ENCODE peak calls at places on chromosomes 13 and 19, in ten cellular contexts. S is body of pancreas; L is stimulated activated CD4-positive, alpha-beta T cell treated with anti-CD3 and anti-CD28 coated beads, Interleukin-1b, Interleukin-23, amount 100 ng/mL, for 24 hours; U is T1000; D is stimulated activated CD8-positive, alpha-beta memory T cell treated with anti-CD3 and anti-CD28 coated beads, Interleukin-2, amount 100 ng/mL, for 48 hours; Y is tibial artery; G is HuH-7.5; R is heart right ventricle; O is nephron progenitor cell; A is astrocyte of the spinal cord. E is an unnamed sample.

GRCh38 chr19:10433131-10433536 is 12.8 kb downstream of the PDE4A start:
- DNase-seq in S (no peak), L (no peak), U (no peak), D (no peak), Y (no peak), G (peak; percentile 5), R (no peak), O (no peak), A (no peak), E (peak; percentile 22)

GRCh38 chr19:21398851-21399250 is 1.9 kb downstream of the ZNF493 start:
- DNase-seq in S (no peak), L (no peak), U (no peak), D (no peak), Y (no peak), G (no peak), R (no peak), O (no peak), A (no peak), E (no peak)

GRCh38 chr19:30584121-30584520 is 211.9 kb downstream of the ZNF536 start:
- DNase-seq in S (no peak), L (no peak), U (no peak), D (no peak), Y (no peak), G (no peak), R (no peak), O (no peak), A (no peak), E (no peak)

GRCh38 chr13:24625324-24625723 is 54.9 kb upstream of the ATP12A start:
- DNase-seq in S (no peak), L (no peak), U (no peak), D (no peak), Y (no peak), G (no peak), R (no peak), O (no peak), A (no peak), E (no peak)

GRCh38 chr13:110347535-110348308 is 40.6 kb downstream of the COL4A2 start:
- DNase-seq in S (no peak), L (no peak), U (peak; percentile 88), D (no peak), Y (peak; percentile 92), G (no peak), R (peak; percentile 46), O (no peak), A (peak; percentile 84), E (peak; percentile 93)

GRCh38 chr19:49590971-49591730 is at the start of gene PRR12:
- DNase-seq in S (peak; percentile 68), L (no peak), U (peak; percentile 67), D (peak; percentile 61), Y (peak; percentile 83), G (peak; percentile 92), R (peak; percentile 65), O (peak; percentile 67), A (peak; percentile 67), E (peak; percentile 75)

GRCh38 chr13:23399254-23399796 is 34.2 kb downstream of the SACS start:
- DNase-seq in S (no peak), L (no peak), U (no peak), D (no peak), Y (no peak), G (no peak), R (no peak), O (no peak), A (no peak), E (no peak)

GRCh38 chr19:9836021-9836420 is 903 bp downstream of the PIN1 start:
- DNase-seq in S (no peak), L (no peak), U (no peak), D (no peak), Y (no peak), G (no peak), R (no peak), O (no peak), A (peak; percentile 22), E (peak; percentile 53)

GRCh38 chr13:98664924-98665637 is 87.4 kb downstream of the SLC15A1 start:
- DNase-seq in S (no peak), L (no peak), U (no peak), D (no peak), Y (no peak), G (no peak), R (no peak), O (no peak), A (peak; percentile 63), E (peak; percentile 66)

GRCh38 chr13:110263906-110264305 is 43.1 kb downstream of the COL4A1 start:
- DNase-seq in S (no peak), L (no peak), U (no peak), D (no peak), Y (no peak), G (no peak), R (peak; percentile 57), O (no peak), A (no peak), E (no peak)

GRCh38 chr19:42480335-42481095 is 37.8 kb upstream of the CXCL17 start:
- DNase-seq in S (peak; percentile 56), L (no peak), U (no peak), D (no peak), Y (no peak), G (no peak), R (no peak), O (no peak), A (no peak), E (peak; percentile 76)

GRCh38 chr13:73952683-73953082 is 181.5 kb downstream of the KLF12 start:
- DNase-seq in S (no peak), L (no peak), U (no peak), D (no peak), Y (no peak), G (no peak), R (no peak), O (no peak), A (no peak), E (peak; percentile 42)

GRCh38 chr13:111153977-111154332 is 38.8 kb downstream of the ARHGEF7 start:
- DNase-seq in S (no peak), L (no peak), U (peak; percentile 82), D (peak; percentile 42), Y (peak; percentile 79), G (peak; percentile 27), R (no peak), O (peak; percentile 71), A (no peak), E (peak; percentile 38)

GRCh38 chr13:107407074-107407473 is 808.3 kb downstream of the LIG4 start:
- DNase-seq in S (no peak), L (no peak), U (no peak), D (no peak), Y (no peak), G (no peak), R (no peak), O (no peak), A (no peak), E (no peak)

GRCh38 chr13:73809561-73809960 is 324.6 kb downstream of the KLF12 start:
- DNase-seq in S (no peak), L (no peak), U (no peak), D (no peak), Y (no peak), G (no peak), R (no peak), O (no peak), A (peak; percentile 63), E (peak; percentile 63)

GRCh38 chr13:37360556-37360955 is 238.0 kb downstream of the POSTN start:
- DNase-seq in S (no peak), L (no peak), U (no peak), D (no peak), Y (no peak), G (no peak), R (no peak), O (no peak), A (peak; percentile 13), E (peak; percentile 25)

GRCh38 chr19:35135389-35135909 is 590 bp upstream of the LGI4 start:
- DNase-seq in S (peak; percentile 75), L (peak; percentile 40), U (no peak), D (peak; percentile 50), Y (peak; percentile 90), G (peak; percentile 98), R (peak; percentile 80), O (peak; percentile 93), A (peak; percentile 44), E (peak; percentile 38)

GRCh38 chr13:52744842-52745241 is 5.2 kb upstream of the CNMD start:
- DNase-seq in S (no peak), L (no peak), U (no peak), D (no peak), Y (no peak), G (no peak), R (no peak), O (no peak), A (no peak), E (no peak)

GRCh38 chr13:91045351-91046034 is 302.0 kb upstream of the MIR17HG start:
- DNase-seq in S (no peak), L (no peak), U (no peak), D (no peak), Y (no peak), G (no peak), R (no peak), O (no peak), A (peak; percentile 16), E (no peak)

GRCh38 chr13:41915096-41915495 is 45.8 kb downstream of the VWA8 start:
- DNase-seq in S (no peak), L (no peak), U (no peak), D (no peak), Y (no peak), G (no peak), R (no peak), O (no peak), A (no peak), E (peak; percentile 33)

GRCh38 chr19:23415561-23416191 is 20.4 kb upstream of the ZNF91 start:
- DNase-seq in S (peak; percentile 20), L (no peak), U (no peak), D (no peak), Y (no peak), G (peak; percentile 67), R (peak; percentile 36), O (peak; percentile 72), A (no peak), E (peak; percentile 84)

E was measured in M059J.